ENCODE peak calls at places on chromosome 2, in seven cellular contexts. D, G, E, C, F, X and W are unnamed samples.

GRCh38 chr2:238938460-238939055 is 90.7 kb downstream of the TWIST2 start:
- DNase-seq in D (no peak), G (peak; percentile 99), E (peak; percentile 94), C (peak; percentile 98), F (peak; percentile 49), X (no peak), W (peak; percentile 93)

GRCh38 chr2:172480301-172481218 is 53.2 kb downstream of the ITGA6 start:
- DNase-seq in D (peak; percentile 47), G (no peak), E (peak; percentile 20), C (peak; percentile 52), F (no peak), X (no peak), W (peak; percentile 83)

GRCh38 chr2:39304729-39305128 is 61.0 kb upstream of the CDKL4 start:
- DNase-seq in D (no peak), G (no peak), E (no peak), C (no peak), F (no peak), X (no peak), W (no peak)

GRCh38 chr2:235903803-235904637 is 264.2 kb downstream of the GBX2 start:
- DNase-seq in D (peak; percentile 73), G (no peak), E (no peak), C (no peak), F (no peak), X (no peak), W (no peak)

GRCh38 chr2:231540017-231540416 is 9.8 kb upstream of the NMUR1 start:
- DNase-seq in D (no peak), G (no peak), E (no peak), C (no peak), F (no peak), X (no peak), W (no peak)

GRCh38 chr2:226424971-226425370 is 374.6 kb downstream of the IRS1 start:
- DNase-seq in D (peak; percentile 47), G (no peak), E (no peak), C (no peak), F (peak; percentile 43), X (no peak), W (no peak)

GRCh38 chr2:7430869-7431641 is 513.8 kb downstream of the RNF144A start:
- DNase-seq in D (peak; percentile 88), G (no peak), E (no peak), C (no peak), F (peak; percentile 23), X (peak; percentile 35), W (peak; percentile 81)

GRCh38 chr2:18473241-18473841 is 87.1 kb downstream of the RDH14 start:
- DNase-seq in D (no peak), G (peak; percentile 98), E (peak; percentile 96), C (peak; percentile 80), F (peak; percentile 61), X (no peak), W (no peak)

GRCh38 chr2:174631009-174631981 is 33.7 kb upstream of the WIPF1 start:
- DNase-seq in D (no peak), G (peak; percentile 96), E (peak; percentile 90), C (peak; percentile 20), F (no peak), X (no peak), W (no peak)

GRCh38 chr2:75676464-75676863 is 29.9 kb downstream of the MRPL19 start:
- DNase-seq in D (no peak), G (no peak), E (no peak), C (no peak), F (no peak), X (no peak), W (no peak)

GRCh38 chr2:55431982-55432627 is 12.4 kb upstream of the CCDC88A start:
- DNase-seq in D (no peak), G (peak; percentile 70), E (peak; percentile 56), C (peak; percentile 75), F (peak; percentile 24), X (no peak), W (no peak)

GRCh38 chr2:128467321-128467901 is 148.7 kb upstream of the HS6ST1 start:
- DNase-seq in D (peak; percentile 29), G (peak; percentile 50), E (no peak), C (no peak), F (no peak), X (no peak), W (peak; percentile 57)

GRCh38 chr2:170716851-170717598 is 1.9 kb downstream of the SP5 start:
- DNase-seq in D (peak; percentile 93), G (peak; percentile 73), E (peak; percentile 5), C (peak; percentile 34), F (no peak), X (peak; percentile 63), W (peak; percentile 75)

GRCh38 chr2:218291318-218291933 is 877 bp downstream of the TMBIM1 start:
- DNase-seq in D (no peak), G (peak; percentile 55), E (peak; percentile 31), C (peak; percentile 41), F (no peak), X (no peak), W (no peak)
- H3K9ac ChIP-seq in D (peak overlapping the region; percentile 22), G (peak overlapping the region; percentile 93), E (peak overlapping the region; percentile 86), C (peak overlapping the region; percentile 84), F (peak overlapping the region; percentile 98), X (no peak overlapping the region), W (peak overlapping the region; percentile 84)

DNA sequence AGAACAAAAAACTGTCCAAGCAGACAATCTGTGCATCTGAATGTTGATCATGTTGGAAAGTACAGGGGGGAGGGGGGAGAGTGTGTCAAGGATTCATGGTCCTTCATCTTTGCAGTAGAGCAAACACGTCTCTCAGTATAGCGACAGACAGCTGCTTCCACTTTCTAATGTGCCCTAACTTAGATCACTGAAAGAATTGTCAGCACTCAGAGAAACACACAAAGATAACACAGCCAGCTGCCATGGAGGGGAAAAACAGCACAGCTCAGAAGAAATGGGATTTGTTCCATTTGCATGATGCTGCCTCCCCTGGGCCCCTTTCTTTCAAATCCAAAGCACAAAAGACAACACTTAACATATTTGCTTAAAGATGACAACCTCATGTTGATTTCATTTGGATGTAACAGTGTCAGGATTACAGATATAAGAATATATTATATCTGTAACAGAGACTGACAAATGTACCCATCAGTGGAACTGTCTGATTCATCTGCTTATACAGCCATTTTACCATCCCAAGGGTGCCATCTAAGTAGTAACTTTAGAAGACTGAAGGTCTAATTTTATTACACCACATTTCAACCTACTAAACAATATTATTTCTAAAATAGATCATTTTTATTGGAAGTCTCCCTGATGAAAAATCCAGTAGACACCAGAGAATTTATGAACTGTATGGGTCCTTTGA is 17.7 kb downstream of the FIGN start:
- DNase-seq in D (no peak), G (no peak), E (no peak), C (no peak), F (no peak), X (no peak), W (no peak)
- H3K9ac ChIP-seq in D (no peak overlapping the region), G (no peak overlapping the region), E (no peak overlapping the region), C (no peak overlapping the region), F (no peak overlapping the region), X (no peak overlapping the region), W (no peak overlapping the region)

GRCh38 chr2:119696005-119696404 is 17.0 kb downstream of the TMEM177 start:
- DNase-seq in D (no peak), G (no peak), E (no peak), C (no peak), F (no peak), X (no peak), W (no peak)

GRCh38 chr2:119694470-119694993 is 15.5 kb downstream of the TMEM177 start:
- DNase-seq in D (no peak), G (no peak), E (no peak), C (no peak), F (no peak), X (no peak), W (peak; percentile 35)

GRCh38 chr2:119693967-119694366 is 15.0 kb downstream of the TMEM177 start:
- DNase-seq in D (no peak), G (no peak), E (no peak), C (no peak), F (no peak), X (no peak), W (no peak)

GRCh38 chr2:119693567-119693966 is 14.6 kb downstream of the TMEM177 start:
- DNase-seq in D (no peak), G (no peak), E (no peak), C (no peak), F (no peak), X (no peak), W (no peak)

GRCh38 chr2:119694994-119695521 is 16.1 kb downstream of the TMEM177 start:
- DNase-seq in D (peak; percentile 70), G (peak; percentile 69), E (peak; percentile 54), C (peak; percentile 76), F (peak; percentile 24), X (no peak), W (no peak)
- H3K9ac ChIP-seq in D (no peak overlapping the region), G (no peak overlapping the region), E (no peak overlapping the region), C (no peak overlapping the region), F (no peak overlapping the region), X (peak overlapping the region; percentile 47), W (no peak overlapping the region)

GRCh38 chr2:579961-580360 is 97.2 kb downstream of the TMEM18 start:
- DNase-seq in D (no peak), G (no peak), E (no peak), C (no peak), F (no peak), X (no peak), W (peak; percentile 69)
- H3K9ac ChIP-seq in D (no peak overlapping the region), G (no peak overlapping the region), E (no peak overlapping the region), C (no peak overlapping the region), F (no peak overlapping the region), X (no peak overlapping the region), W (no peak overlapping the region)